ENCODE peak calls at places on chromosome 5, in eight cellular contexts. One of them, this sample, is unnamed.

GRCh38 chr5:170481839-170482238 is 22.0 kb upstream of the KCNIP1 start:
- DNase-seq in fibroblast of pulmonary artery: no peak
- DNase-seq in Calu3: no peak
- DNase-seq in hepatocyte: no peak
- DNase-seq in ascending aorta: no peak
- DNase-seq in neural crest cell: no peak
- DNase-seq in GM10248: no peak
- DNase-seq in cardiac fibroblast: no peak
- DNase-seq in this sample: no peak

GRCh38 chr5:58724992-58725391 is 142.1 kb downstream of the RAB3C start:
- DNase-seq in fibroblast of pulmonary artery: no peak
- DNase-seq in Calu3: no peak
- DNase-seq in hepatocyte: no peak
- DNase-seq in ascending aorta: no peak
- DNase-seq in neural crest cell: no peak
- DNase-seq in GM10248: no peak
- DNase-seq in cardiac fibroblast: no peak
- DNase-seq in this sample: no peak

GRCh38 chr5:115455241-115455640 is 89.3 kb downstream of the FEM1C start:
- DNase-seq in fibroblast of pulmonary artery: peak; percentile 98
- DNase-seq in Calu3: no peak
- DNase-seq in hepatocyte: peak; percentile 51
- DNase-seq in ascending aorta: no peak
- DNase-seq in neural crest cell: no peak
- DNase-seq in GM10248: no peak
- DNase-seq in cardiac fibroblast: peak; percentile 98
- DNase-seq in this sample: no peak

GRCh38 chr5:33631786-33632185 is 191.0 kb downstream of the TARS1 start:
- DNase-seq in fibroblast of pulmonary artery: peak; percentile 13
- DNase-seq in Calu3: no peak
- DNase-seq in hepatocyte: no peak
- DNase-seq in ascending aorta: no peak
- DNase-seq in neural crest cell: no peak
- DNase-seq in GM10248: no peak
- DNase-seq in cardiac fibroblast: peak; percentile 46
- DNase-seq in this sample: no peak

GRCh38 chr5:72487151-72487550 is 20.1 kb downstream of the ZNF366 start:
- DNase-seq in fibroblast of pulmonary artery: no peak
- DNase-seq in Calu3: no peak
- DNase-seq in hepatocyte: no peak
- DNase-seq in ascending aorta: no peak
- DNase-seq in neural crest cell: no peak
- DNase-seq in GM10248: no peak
- DNase-seq in cardiac fibroblast: no peak
- DNase-seq in this sample: no peak

GRCh38 chr5:1762878-1763547 is 36.6 kb downstream of the MRPL36 start:
- DNase-seq in fibroblast of pulmonary artery: no peak
- DNase-seq in Calu3: no peak
- DNase-seq in hepatocyte: no peak
- DNase-seq in ascending aorta: peak; percentile 30
- DNase-seq in neural crest cell: no peak
- DNase-seq in GM10248: no peak
- DNase-seq in cardiac fibroblast: no peak
- DNase-seq in this sample: no peak

GRCh38 chr5:33892419-33893151 is 795 bp upstream of the ADAMTS12 start:
- DNase-seq in fibroblast of pulmonary artery: peak; percentile 96
- DNase-seq in Calu3: peak; percentile 81
- DNase-seq in hepatocyte: peak; percentile 51
- DNase-seq in ascending aorta: peak; percentile 87
- DNase-seq in neural crest cell: no peak
- DNase-seq in GM10248: no peak
- DNase-seq in cardiac fibroblast: peak; percentile 93
- DNase-seq in this sample: no peak

GRCh38 chr5:102200861-102201260 is 95.2 kb downstream of the SLCO4C1 start:
- DNase-seq in fibroblast of pulmonary artery: no peak
- DNase-seq in Calu3: no peak
- DNase-seq in hepatocyte: no peak
- DNase-seq in ascending aorta: no peak
- DNase-seq in neural crest cell: no peak
- DNase-seq in GM10248: no peak
- DNase-seq in cardiac fibroblast: no peak
- DNase-seq in this sample: no peak

GRCh38 chr5:53405396-53405795 is 75.0 kb upstream of the FST start:
- DNase-seq in fibroblast of pulmonary artery: no peak
- DNase-seq in Calu3: no peak
- DNase-seq in hepatocyte: no peak
- DNase-seq in ascending aorta: no peak
- DNase-seq in neural crest cell: no peak
- DNase-seq in GM10248: no peak
- DNase-seq in cardiac fibroblast: no peak
- DNase-seq in this sample: no peak

GRCh38 chr5:53871772-53872171 is 311.3 kb downstream of the NDUFS4 start:
- DNase-seq in fibroblast of pulmonary artery: no peak
- DNase-seq in Calu3: no peak
- DNase-seq in hepatocyte: no peak
- DNase-seq in ascending aorta: no peak
- DNase-seq in neural crest cell: no peak
- DNase-seq in GM10248: no peak
- DNase-seq in cardiac fibroblast: no peak
- DNase-seq in this sample: no peak

GRCh38 chr5:151063136-151063544 is 17.7 kb downstream of the TNIP1 start:
- DNase-seq in fibroblast of pulmonary artery: peak; percentile 79
- DNase-seq in Calu3: no peak
- DNase-seq in hepatocyte: no peak
- DNase-seq in ascending aorta: no peak
- DNase-seq in neural crest cell: no peak
- DNase-seq in GM10248: no peak
- DNase-seq in cardiac fibroblast: peak; percentile 89
- DNase-seq in this sample: no peak

GRCh38 chr5:57482671-57483106 is at the start of gene ACTBL2:
- DNase-seq in fibroblast of pulmonary artery: peak; percentile 76
- DNase-seq in Calu3: peak; percentile 25
- DNase-seq in hepatocyte: peak; percentile 28
- DNase-seq in ascending aorta: no peak
- DNase-seq in neural crest cell: no peak
- DNase-seq in GM10248: no peak
- DNase-seq in cardiac fibroblast: peak; percentile 81
- DNase-seq in this sample: no peak

GRCh38 chr5:78591227-78591626 is 57.3 kb downstream of the LHFPL2 start:
- DNase-seq in fibroblast of pulmonary artery: peak; percentile 85
- DNase-seq in Calu3: no peak
- DNase-seq in hepatocyte: no peak
- DNase-seq in ascending aorta: no peak
- DNase-seq in neural crest cell: no peak
- DNase-seq in GM10248: no peak
- DNase-seq in cardiac fibroblast: peak; percentile 94
- DNase-seq in this sample: no peak

GRCh38 chr5:153623906-153624765 is 133.7 kb downstream of the GRIA1 start:
- DNase-seq in fibroblast of pulmonary artery: peak; percentile 38
- DNase-seq in Calu3: no peak
- DNase-seq in hepatocyte: no peak
- DNase-seq in ascending aorta: no peak
- DNase-seq in neural crest cell: no peak
- DNase-seq in GM10248: no peak
- DNase-seq in cardiac fibroblast: peak; percentile 65
- DNase-seq in this sample: no peak

GRCh38 chr5:111848374-111848914 is 91.5 kb upstream of the NREP start:
- DNase-seq in fibroblast of pulmonary artery: peak; percentile 23
- DNase-seq in Calu3: no peak
- DNase-seq in hepatocyte: no peak
- DNase-seq in ascending aorta: no peak
- DNase-seq in neural crest cell: no peak
- DNase-seq in GM10248: no peak
- DNase-seq in cardiac fibroblast: peak; percentile 20
- DNase-seq in this sample: no peak

GRCh38 chr5:78541058-78541624 is 107.4 kb downstream of the LHFPL2 start:
- DNase-seq in fibroblast of pulmonary artery: no peak
- DNase-seq in Calu3: no peak
- DNase-seq in hepatocyte: no peak
- DNase-seq in ascending aorta: peak; percentile 62
- DNase-seq in neural crest cell: no peak
- DNase-seq in GM10248: no peak
- DNase-seq in cardiac fibroblast: no peak
- DNase-seq in this sample: no peak

GRCh38 chr5:94274684-94275083 is 343.7 kb downstream of the KIAA0825 start:
- DNase-seq in fibroblast of pulmonary artery: no peak
- DNase-seq in Calu3: no peak
- DNase-seq in hepatocyte: no peak
- DNase-seq in ascending aorta: no peak
- DNase-seq in neural crest cell: no peak
- DNase-seq in GM10248: no peak
- DNase-seq in cardiac fibroblast: no peak
- DNase-seq in this sample: no peak

GRCh38 chr5:21171038-21171437 is 1183.0 kb upstream of the CDH18 start:
- DNase-seq in fibroblast of pulmonary artery: no peak
- DNase-seq in Calu3: no peak
- DNase-seq in hepatocyte: no peak
- DNase-seq in ascending aorta: no peak
- DNase-seq in neural crest cell: no peak
- DNase-seq in GM10248: no peak
- DNase-seq in cardiac fibroblast: no peak
- DNase-seq in this sample: no peak

GRCh38 chr5:21159526-21160059 is 1171.6 kb upstream of the CDH18 start:
- DNase-seq in fibroblast of pulmonary artery: peak; percentile 36
- DNase-seq in Calu3: no peak
- DNase-seq in hepatocyte: no peak
- DNase-seq in ascending aorta: no peak
- DNase-seq in neural crest cell: no peak
- DNase-seq in GM10248: no peak
- DNase-seq in cardiac fibroblast: peak; percentile 18
- DNase-seq in this sample: no peak

GRCh38 chr5:21168557-21168956 is 1180.6 kb upstream of the CDH18 start:
- DNase-seq in fibroblast of pulmonary artery: no peak
- DNase-seq in Calu3: no peak
- DNase-seq in hepatocyte: no peak
- DNase-seq in ascending aorta: no peak
- DNase-seq in neural crest cell: no peak
- DNase-seq in GM10248: no peak
- DNase-seq in cardiac fibroblast: no peak
- DNase-seq in this sample: no peak

GRCh38 chr5:21164425-21164824 is 1176.4 kb upstream of the CDH18 start:
- DNase-seq in fibroblast of pulmonary artery: no peak
- DNase-seq in Calu3: no peak
- DNase-seq in hepatocyte: no peak
- DNase-seq in ascending aorta: no peak
- DNase-seq in neural crest cell: no peak
- DNase-seq in GM10248: no peak
- DNase-seq in cardiac fibroblast: no peak
- DNase-seq in this sample: no peak

GRCh38 chr5:21165344-21165743 is 1177.3 kb upstream of the CDH18 start:
- DNase-seq in fibroblast of pulmonary artery: no peak
- DNase-seq in Calu3: no peak
- DNase-seq in hepatocyte: no peak
- DNase-seq in ascending aorta: no peak
- DNase-seq in neural crest cell: no peak
- DNase-seq in GM10248: no peak
- DNase-seq in cardiac fibroblast: no peak
- DNase-seq in this sample: no peak
- TF ChIP-seq CTCF in fibroblast of pulmonary artery: no peak
- TF ChIP-seq CTCF in Calu3: no peak
- TF ChIP-seq CTCF in hepatocyte: no peak
- TF ChIP-seq CTCF in ascending aorta: no peak
- TF ChIP-seq CTCF in neural crest cell: no peak
- TF ChIP-seq CTCF in GM10248: no peak
- TF ChIP-seq CTCF in cardiac fibroblast: no peak
- TF ChIP-seq CTCF in this sample: no peak

GRCh38 chr5:75167345-75167744 is 69.3 kb downstream of the ANKRD31 start:
- DNase-seq in fibroblast of pulmonary artery: peak; percentile 1
- DNase-seq in Calu3: no peak
- DNase-seq in hepatocyte: peak; percentile 4
- DNase-seq in ascending aorta: no peak
- DNase-seq in neural crest cell: no peak
- DNase-seq in GM10248: no peak
- DNase-seq in cardiac fibroblast: peak; percentile 10
- DNase-seq in this sample: no peak
- TF ChIP-seq CTCF in fibroblast of pulmonary artery: peak; percentile 15
- TF ChIP-seq CTCF in Calu3: peak; percentile 39
- TF ChIP-seq CTCF in hepatocyte: peak; percentile 8
- TF ChIP-seq CTCF in ascending aorta: no peak
- TF ChIP-seq CTCF in neural crest cell: peak; percentile 46
- TF ChIP-seq CTCF in GM10248: no peak
- TF ChIP-seq CTCF in cardiac fibroblast: peak; percentile 29
- TF ChIP-seq CTCF in this sample: no peak

DNA sequence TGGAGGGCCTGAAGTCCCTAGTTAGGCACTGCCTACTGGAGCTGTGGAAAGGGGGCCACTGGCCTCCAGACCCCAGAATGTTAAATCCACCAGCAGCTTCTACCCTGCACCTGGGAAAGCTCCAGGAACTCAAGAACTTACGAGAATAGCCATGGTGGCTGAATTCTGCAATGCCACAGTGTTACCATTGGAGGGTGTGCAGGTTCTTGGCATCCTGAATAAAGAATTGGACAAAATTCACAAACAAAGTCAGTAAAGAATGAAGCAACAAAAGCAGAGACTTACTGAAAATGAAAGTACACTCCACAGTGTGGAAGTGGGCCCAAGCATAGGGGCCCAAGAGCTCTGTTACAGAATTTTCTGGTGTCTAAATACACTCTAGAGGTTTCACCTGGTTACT is 107.0 kb downstream of the PRDM9 start:
- DNase-seq in fibroblast of pulmonary artery: peak; percentile 32
- DNase-seq in Calu3: no peak
- DNase-seq in hepatocyte: no peak
- DNase-seq in ascending aorta: no peak
- DNase-seq in neural crest cell: no peak
- DNase-seq in GM10248: no peak
- DNase-seq in cardiac fibroblast: peak; percentile 2
- DNase-seq in this sample: no peak
- TF ChIP-seq CTCF in fibroblast of pulmonary artery: peak; percentile 26
- TF ChIP-seq CTCF in Calu3: no peak
- TF ChIP-seq CTCF in hepatocyte: no peak
- TF ChIP-seq CTCF in ascending aorta: no peak
- TF ChIP-seq CTCF in neural crest cell: no peak
- TF ChIP-seq CTCF in GM10248: no peak
- TF ChIP-seq CTCF in cardiac fibroblast: no peak
- TF ChIP-seq CTCF in this sample: no peak

DNA sequence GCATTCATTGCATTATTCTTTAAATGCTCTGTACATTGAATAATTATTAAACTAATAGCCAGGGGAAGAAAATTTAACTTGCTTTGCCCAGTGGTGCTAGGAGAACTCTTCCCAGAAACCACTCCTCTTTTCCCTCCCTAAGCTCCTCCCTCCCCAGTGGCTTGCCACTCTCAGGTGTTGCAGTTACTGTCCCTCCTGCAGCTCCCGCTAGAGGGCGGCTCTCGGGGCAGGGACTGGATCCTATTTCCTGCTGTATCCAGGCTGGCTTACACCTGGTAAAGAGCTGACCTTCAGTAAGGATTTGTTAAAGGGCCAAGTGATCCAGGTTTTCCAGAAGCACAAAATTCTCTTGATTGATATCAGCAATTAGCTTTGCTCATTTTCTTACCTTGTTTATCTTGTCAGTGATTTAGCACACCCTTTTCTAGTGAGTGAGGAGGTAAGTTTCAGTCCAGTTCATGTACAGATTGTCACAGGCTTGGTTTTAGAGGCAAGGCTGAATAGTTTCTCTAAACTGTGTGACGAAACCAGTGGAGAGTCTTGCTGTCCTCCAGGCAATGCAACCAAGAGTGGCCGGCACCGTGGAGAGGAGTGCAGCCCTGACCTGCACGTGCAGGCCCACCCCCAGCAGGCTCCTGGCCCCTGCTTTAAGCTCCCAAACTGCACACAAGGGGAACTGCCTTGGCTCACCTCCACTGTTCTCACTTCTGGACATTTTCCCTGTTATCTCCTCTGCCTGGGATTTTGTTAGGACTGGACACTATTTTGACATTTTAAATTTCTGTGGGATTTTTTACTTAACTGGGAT is 423.8 kb downstream of the SPOCK1 start:
- DNase-seq in fibroblast of pulmonary artery: peak; percentile 42
- DNase-seq in Calu3: peak; percentile 96
- DNase-seq in hepatocyte: peak; percentile 90
- DNase-seq in ascending aorta: no peak
- DNase-seq in neural crest cell: peak; percentile 55
- DNase-seq in GM10248: peak; percentile 69
- DNase-seq in cardiac fibroblast: peak; percentile 48
- DNase-seq in this sample: peak; percentile 68
- TF ChIP-seq CTCF in fibroblast of pulmonary artery: peak; percentile 67
- TF ChIP-seq CTCF in Calu3: peak; percentile 87
- TF ChIP-seq CTCF in hepatocyte: peak; percentile 70
- TF ChIP-seq CTCF in ascending aorta: no peak
- TF ChIP-seq CTCF in neural crest cell: peak; percentile 80
- TF ChIP-seq CTCF in GM10248: peak; percentile 54
- TF ChIP-seq CTCF in cardiac fibroblast: peak; percentile 68
- TF ChIP-seq CTCF in this sample: peak; percentile 58

This sample was measured in GM13976.